ENCODE peak calls at places on chromosome 11, in four cellular contexts. One of them, this sample, is unnamed.

GRCh38 chr11:113859665-113860064 is 15.7 kb downstream of the USP28 start:
- DNase-seq in GM10248: peak
- DNase-seq in EH: no peak
- DNase-seq in mucosa of descending colon: no peak
- DNase-seq in this sample: no peak

GRCh38 chr11:107593941-107594340 is 3.0 kb downstream of the ELMOD1 start:
- DNase-seq in EH: no peak
- DNase-seq in GM10248: no peak
- DNase-seq in mucosa of descending colon: no peak
- DNase-seq in this sample: no peak

GRCh38 chr11:57312511-57313021 is 12.2 kb downstream of the TNKS1BP1 start:
- DNase-seq in GM10248: no peak
- DNase-seq in EH: no peak
- DNase-seq in mucosa of descending colon: no peak
- DNase-seq in this sample: no peak

GRCh38 chr11:8206251-8207079 is 37.6 kb upstream of the RIC3 start:
- DNase-seq in EH: no peak
- DNase-seq in GM10248: no peak
- DNase-seq in mucosa of descending colon: no peak
- DNase-seq in this sample: no peak

GRCh38 chr11:115333106-115333505 is 171.1 kb downstream of the CADM1 start:
- DNase-seq in mucosa of descending colon: no peak
- DNase-seq in EH: peak
- DNase-seq in GM10248: no peak
- DNase-seq in this sample: no peak

GRCh38 chr11:66082936-66083698 is 13.0 kb downstream of the PACS1 start:
- DNase-seq in mucosa of descending colon: no peak
- DNase-seq in GM10248: no peak
- DNase-seq in EH: peak
- DNase-seq in this sample: no peak

GRCh38 chr11:6249822-6250555 is 9.6 kb upstream of the CCKBR start:
- DNase-seq in GM10248: no peak
- DNase-seq in EH: peak
- DNase-seq in mucosa of descending colon: no peak
- DNase-seq in this sample: no peak

GRCh38 chr11:57800444-57801184 is 39.0 kb downstream of the CTNND1 start:
- DNase-seq in mucosa of descending colon: no peak
- DNase-seq in EH: peak
- DNase-seq in GM10248: peak
- DNase-seq in this sample: no peak

GRCh38 chr11:94539420-94539819 is 4.3 kb upstream of the FUT4 start:
- DNase-seq in mucosa of descending colon: peak
- DNase-seq in GM10248: no peak
- DNase-seq in EH: no peak
- DNase-seq in this sample: no peak

GRCh38 chr11:61922539-61922938 is 5.2 kb upstream of the RAB3IL1 start:
- DNase-seq in EH: peak
- DNase-seq in mucosa of descending colon: peak
- DNase-seq in GM10248: no peak
- DNase-seq in this sample: peak

GRCh38 chr11:62831520-62832345 is at the start of gene STX5:
- DNase-seq in GM10248: peak
- DNase-seq in EH: peak
- DNase-seq in mucosa of descending colon: peak
- DNase-seq in this sample: peak

This sample was measured in lower lobe of right lung.